ENCODE peak calls at places on chromosomes 3 and 15, in four cellular contexts. J is progenitor cell of endocrine pancreas, U is HCT116, A is neural progenitor cell. G is an unnamed sample.

GRCh38 chr3:78562318-78562717 is 1205.5 kb downstream of the ROBO1 start:
- DNase-seq in J (no peak), U (no peak), A (no peak), G (no peak)

GRCh38 chr3:50600841-50601591 is 10.6 kb downstream of the CISH start:
- DNase-seq in J (peak; percentile 63), U (peak; percentile 77), A (no peak), G (no peak)

GRCh38 chr3:17954801-17955200 is 212.4 kb upstream of the TBC1D5 start:
- DNase-seq in J (no peak), U (no peak), A (peak; percentile 48), G (no peak)

GRCh38 chr3:152650177-152650576 is 184.8 kb upstream of the P2RY1 start:
- DNase-seq in J (no peak), U (no peak), A (no peak), G (no peak)

GRCh38 chr3:121018917-121019321 is 110.9 kb downstream of the STXBP5L start:
- DNase-seq in J (no peak), U (no peak), A (peak; percentile 39), G (peak; percentile 42)

GRCh38 chr3:147915057-147915456 is 505.9 kb downstream of the ZIC1 start:
- DNase-seq in J (no peak), U (no peak), A (no peak), G (no peak)

GRCh38 chr3:57221883-57222282 is 5.6 kb upstream of the APPL1 start:
- DNase-seq in J (no peak), U (no peak), A (peak; percentile 36), G (no peak)

GRCh38 chr15:101612676-101613075 is 39.5 kb downstream of the TM2D3 start:
- DNase-seq in J (no peak), U (no peak), A (no peak), G (no peak)

GRCh38 chr15:90038639-90039095 is 37.5 kb downstream of the ZNF710 start:
- DNase-seq in J (no peak), U (no peak), A (no peak), G (no peak)

GRCh38 chr15:84910928-84911623 is 26.6 kb downstream of the SLC28A1 start:
- DNase-seq in J (no peak), U (no peak), A (no peak), G (no peak)

GRCh38 chr15:98868564-98868963 is 139.0 kb downstream of the PGPEP1L start:
- DNase-seq in J (no peak), U (no peak), A (no peak), G (no peak)

GRCh38 chr3:188124184-188124583 is 29.8 kb upstream of the LPP start:
- DNase-seq in J (no peak), U (no peak), A (no peak), G (no peak)

GRCh38 chr15:42152196-42152920 is 4.1 kb downstream of the PLA2G4F start:
- DNase-seq in J (no peak), U (no peak), A (no peak), G (no peak)

GRCh38 chr15:40243126-40243810 is 4.4 kb downstream of the PAK6 start:
- DNase-seq in J (no peak), U (no peak), A (no peak), G (no peak)

GRCh38 chr15:101001796-101002195 is 82.6 kb downstream of the LRRK1 start:
- DNase-seq in J (no peak), U (no peak), A (no peak), G (no peak)

GRCh38 chr3:142056656-142057330 is 92.6 kb downstream of the TFDP2 start:
- DNase-seq in J (no peak), U (no peak), A (no peak), G (no peak)

GRCh38 chr3:161796780-161797179 is 300.2 kb downstream of the OTOL1 start:
- DNase-seq in J (no peak), U (no peak), A (no peak), G (no peak)

GRCh38 chr3:12352253-12352652 is 63.4 kb downstream of the PPARG start:
- DNase-seq in J (no peak), U (no peak), A (no peak), G (no peak)
- TF ChIP-seq CTCF in J (no peak), U (no peak), A (no peak), G (no peak)

GRCh38 chr3:8760091-8760490 is 9.3 kb downstream of the OXTR start:
- DNase-seq in J (no peak), U (no peak), A (no peak), G (no peak)
- TF ChIP-seq CTCF in J (no peak), U (no peak), A (no peak), G (no peak)

GRCh38 chr15:39099524-39099923 is 481.4 kb upstream of the THBS1 start:
- DNase-seq in J (no peak), U (no peak), A (no peak), G (no peak)

GRCh38 chr15:39106913-39107312 is 474.0 kb upstream of the THBS1 start:
- DNase-seq in J (no peak), U (no peak), A (no peak), G (no peak)

GRCh38 chr15:39108021-39108420 is 472.9 kb upstream of the THBS1 start:
- DNase-seq in J (no peak), U (no peak), A (no peak), G (no peak)

GRCh38 chr15:39100106-39100505 is 480.8 kb upstream of the THBS1 start:
- DNase-seq in J (no peak), U (no peak), A (no peak), G (no peak)

DNA sequence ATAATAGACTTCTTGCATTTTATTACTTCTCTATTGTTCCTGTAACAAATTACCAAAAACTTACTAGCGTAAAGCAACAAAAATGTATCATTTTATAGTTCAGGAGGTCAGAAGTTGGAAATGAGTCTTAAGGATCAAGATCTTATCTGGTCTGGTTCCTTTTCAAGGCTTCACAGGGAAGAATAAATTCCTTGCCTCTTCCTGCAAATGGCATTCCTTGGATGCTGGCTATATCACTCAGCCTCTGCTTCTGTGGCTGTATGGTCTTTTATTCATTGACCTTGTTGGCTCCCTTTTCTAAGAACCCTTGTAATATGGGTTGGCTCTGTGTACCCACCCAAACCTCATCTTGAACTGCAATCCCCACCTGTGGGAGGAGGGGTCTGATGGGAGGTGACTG is 478.4 kb upstream of the THBS1 start:
- DNase-seq in J (no peak), U (no peak), A (no peak), G (no peak)
- TF ChIP-seq CTCF in J (no peak), U (no peak), A (no peak), G (no peak)

GRCh38 chr3:77348244-77348855 is 308.5 kb downstream of the ROBO2 start:
- DNase-seq in J (no peak), U (no peak), A (peak; percentile 65), G (no peak)
- TF ChIP-seq CTCF in J (peak; percentile 54), U (no peak), A (peak; percentile 66), G (peak; percentile 41)

GRCh38 chr3:68363801-68364200 is 568.5 kb downstream of the TAFA4 start:
- DNase-seq in J (no peak), U (no peak), A (no peak), G (no peak)
- TF ChIP-seq CTCF in J (no peak), U (no peak), A (no peak), G (no peak)

DNA sequence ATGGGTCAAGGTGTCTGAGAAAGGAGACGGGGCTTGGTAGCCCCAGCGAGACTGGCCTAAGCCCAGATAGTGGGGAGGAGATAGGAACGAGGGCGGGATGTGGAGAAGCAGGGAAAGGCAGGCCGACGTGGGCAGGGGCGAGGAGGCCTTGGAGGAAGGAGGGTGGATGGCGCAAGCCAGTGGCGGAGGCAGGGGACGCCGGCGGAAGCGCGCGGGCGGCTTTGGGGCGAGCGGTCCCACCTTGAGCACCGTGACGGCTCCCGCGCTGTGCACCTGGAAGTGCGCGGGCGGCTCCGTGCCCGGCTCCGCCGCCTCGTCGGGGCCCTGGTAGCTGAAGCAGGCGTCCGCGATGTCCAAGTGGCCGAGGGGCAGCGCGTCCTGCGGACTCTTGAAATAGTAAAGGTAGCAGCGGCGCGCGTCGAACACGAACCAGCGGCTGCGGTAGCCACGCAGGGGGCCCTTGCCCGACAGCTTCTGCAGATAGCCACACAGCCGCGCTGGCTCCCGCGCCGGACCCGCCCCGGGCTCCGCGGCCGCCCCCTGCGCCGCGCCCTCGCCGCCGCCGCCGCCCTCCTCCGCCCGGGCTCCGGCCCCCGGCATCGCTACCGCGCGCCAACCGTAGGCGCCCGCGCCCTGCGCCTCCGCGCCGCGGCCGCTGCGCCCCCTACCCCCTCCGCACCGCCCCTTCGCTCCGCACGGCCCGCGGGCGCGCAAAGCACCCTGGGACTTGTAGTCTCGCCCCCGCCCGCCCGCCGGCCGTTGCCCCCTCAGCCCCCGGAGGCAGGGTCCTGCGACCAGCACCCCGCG is at the start of gene TBC1D2B:
- DNase-seq in J (peak; percentile 56), U (no peak), A (peak; percentile 90), G (no peak)
- TF ChIP-seq CTCF in J (no peak), U (no peak), A (peak; percentile 22), G (peak; percentile 25)

DNA sequence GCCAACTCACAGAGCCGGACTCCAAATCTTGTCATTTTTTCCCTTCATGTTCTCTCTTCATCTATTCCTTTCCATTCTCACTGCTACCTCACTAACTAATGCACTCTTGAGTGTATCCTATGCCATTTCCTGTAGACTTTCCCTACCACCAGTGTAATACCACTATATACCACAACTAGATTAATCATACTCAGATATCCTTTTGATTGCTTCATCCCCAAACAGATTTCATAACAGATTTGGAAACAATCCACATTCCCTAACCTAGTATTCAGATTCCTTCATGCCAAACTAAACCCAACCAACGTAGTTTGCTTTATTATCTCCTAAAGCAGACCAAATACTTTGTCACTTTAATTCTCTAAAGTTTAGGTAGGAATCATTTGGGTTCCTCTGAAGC is 2.6 kb upstream of the PLOD2 start:
- DNase-seq in J (no peak), U (no peak), A (no peak), G (peak; percentile 41)
- TF ChIP-seq CTCF in J (no peak), U (no peak), A (no peak), G (peak; percentile 12)

G was measured in keratinocyte.